ENCODE peak calls at places on chromosome 15, in seven cellular contexts. One of them, this sample, is unnamed.

GRCh38 chr15:41544650-41545015 is 576 bp upstream of the RPAP1 start:
- DNase-seq in MCF 10A: peak; percentile 14
- DNase-seq in stimulated activated CD4-positive, alpha-beta T cell treated with anti-CD3 and anti-CD28 coated beads, TNF-alpha, amount 100 ng/mL, for 4 hours: no peak
- DNase-seq in NCI-H460: no peak
- DNase-seq in SK-N-SH: peak; percentile 54
- DNase-seq in posterior cingulate gyrus: peak; percentile 56
- DNase-seq in HFFc6: peak; percentile 28
- DNase-seq in this sample: no peak

GRCh38 chr15:46685681-46686080 is 1031.6 kb upstream of the SEMA6D start:
- DNase-seq in MCF 10A: no peak
- DNase-seq in stimulated activated CD4-positive, alpha-beta T cell treated with anti-CD3 and anti-CD28 coated beads, TNF-alpha, amount 100 ng/mL, for 4 hours: no peak
- DNase-seq in NCI-H460: no peak
- DNase-seq in SK-N-SH: no peak
- DNase-seq in posterior cingulate gyrus: no peak
- DNase-seq in HFFc6: no peak
- DNase-seq in this sample: no peak

GRCh38 chr15:72179950-72180581 is 17.5 kb downstream of the GRAMD2A start:
- DNase-seq in MCF 10A: no peak
- DNase-seq in stimulated activated CD4-positive, alpha-beta T cell treated with anti-CD3 and anti-CD28 coated beads, TNF-alpha, amount 100 ng/mL, for 4 hours: no peak
- DNase-seq in NCI-H460: no peak
- DNase-seq in SK-N-SH: no peak
- DNase-seq in posterior cingulate gyrus: peak; percentile 55
- DNase-seq in HFFc6: no peak
- DNase-seq in this sample: no peak

GRCh38 chr15:94272251-94272898 is 41.0 kb downstream of the MCTP2 start:
- DNase-seq in MCF 10A: no peak
- DNase-seq in stimulated activated CD4-positive, alpha-beta T cell treated with anti-CD3 and anti-CD28 coated beads, TNF-alpha, amount 100 ng/mL, for 4 hours: no peak
- DNase-seq in NCI-H460: no peak
- DNase-seq in SK-N-SH: no peak
- DNase-seq in posterior cingulate gyrus: no peak
- DNase-seq in HFFc6: no peak
- DNase-seq in this sample: no peak

GRCh38 chr15:52228928-52229327 is 37.7 kb upstream of the GNB5 start:
- DNase-seq in MCF 10A: peak; percentile 66
- DNase-seq in stimulated activated CD4-positive, alpha-beta T cell treated with anti-CD3 and anti-CD28 coated beads, TNF-alpha, amount 100 ng/mL, for 4 hours: no peak
- DNase-seq in NCI-H460: peak; percentile 24
- DNase-seq in SK-N-SH: no peak
- DNase-seq in posterior cingulate gyrus: no peak
- DNase-seq in HFFc6: no peak
- DNase-seq in this sample: no peak

GRCh38 chr15:66661432-66662096 is 40.5 kb upstream of the SMAD6 start:
- DNase-seq in MCF 10A: no peak
- DNase-seq in stimulated activated CD4-positive, alpha-beta T cell treated with anti-CD3 and anti-CD28 coated beads, TNF-alpha, amount 100 ng/mL, for 4 hours: no peak
- DNase-seq in NCI-H460: no peak
- DNase-seq in SK-N-SH: no peak
- DNase-seq in posterior cingulate gyrus: no peak
- DNase-seq in HFFc6: no peak
- DNase-seq in this sample: peak; percentile 37

GRCh38 chr15:89483079-89483478 is 13.3 kb downstream of the RHCG start:
- DNase-seq in MCF 10A: no peak
- DNase-seq in stimulated activated CD4-positive, alpha-beta T cell treated with anti-CD3 and anti-CD28 coated beads, TNF-alpha, amount 100 ng/mL, for 4 hours: no peak
- DNase-seq in NCI-H460: no peak
- DNase-seq in SK-N-SH: no peak
- DNase-seq in posterior cingulate gyrus: no peak
- DNase-seq in HFFc6: no peak
- DNase-seq in this sample: no peak

GRCh38 chr15:72280751-72281150 is 8.4 kb upstream of the PARP6 start:
- DNase-seq in MCF 10A: no peak
- DNase-seq in stimulated activated CD4-positive, alpha-beta T cell treated with anti-CD3 and anti-CD28 coated beads, TNF-alpha, amount 100 ng/mL, for 4 hours: no peak
- DNase-seq in NCI-H460: no peak
- DNase-seq in SK-N-SH: no peak
- DNase-seq in posterior cingulate gyrus: no peak
- DNase-seq in HFFc6: no peak
- DNase-seq in this sample: no peak

GRCh38 chr15:101014276-101014675 is 95.1 kb downstream of the LRRK1 start:
- DNase-seq in MCF 10A: no peak
- DNase-seq in stimulated activated CD4-positive, alpha-beta T cell treated with anti-CD3 and anti-CD28 coated beads, TNF-alpha, amount 100 ng/mL, for 4 hours: no peak
- DNase-seq in NCI-H460: no peak
- DNase-seq in SK-N-SH: no peak
- DNase-seq in posterior cingulate gyrus: no peak
- DNase-seq in HFFc6: no peak
- DNase-seq in this sample: no peak

GRCh38 chr15:45497261-45497660 is 25.3 kb downstream of the SLC30A4 start:
- DNase-seq in MCF 10A: no peak
- DNase-seq in stimulated activated CD4-positive, alpha-beta T cell treated with anti-CD3 and anti-CD28 coated beads, TNF-alpha, amount 100 ng/mL, for 4 hours: no peak
- DNase-seq in NCI-H460: no peak
- DNase-seq in SK-N-SH: no peak
- DNase-seq in posterior cingulate gyrus: no peak
- DNase-seq in HFFc6: no peak
- DNase-seq in this sample: no peak

This sample was measured in erythroblast.